ENCODE peak calls at places on chromosomes 7 and 10, in four cellular contexts. V is CD8-positive, alpha-beta memory T cell; P is activated T-cell treated with anti-CD3 and anti-CD28 coated beads, Interleukin-2, amount 50 U/mL, for 4 hours; F is left lung. T is an unnamed sample.

GRCh38 chr7:106593028-106593417 is 67.9 kb downstream of the CCDC71L start:
- DNase-seq in V (no peak), P (no peak), F (no peak), T (no peak)

GRCh38 chr7:54345746-54346145 is 196.4 kb upstream of the VSTM2A start:
- DNase-seq in V (no peak), P (no peak), F (no peak), T (no peak)

GRCh38 chr10:95459446-95459845 is 101.7 kb downstream of the SORBS1 start:
- DNase-seq in V (no peak), P (no peak), F (no peak), T (no peak)

GRCh38 chr7:133354546-133355324 is 101.9 kb downstream of the EXOC4 start:
- DNase-seq in V (no peak), P (no peak), F (no peak), T (no peak)

GRCh38 chr10:69512901-69513300 is 60.3 kb downstream of the NEUROG3 start:
- DNase-seq in V (no peak), P (no peak), F (no peak), T (no peak)

GRCh38 chr7:136869006-136869961 is 832 bp downstream of the CHRM2 start:
- DNase-seq in V (no peak), P (no peak), F (peak), T (no peak)

GRCh38 chr7:141462958-141463357 is 88.3 kb upstream of the AGK start:
- DNase-seq in V (no peak), P (no peak), F (no peak), T (no peak)

GRCh38 chr10:110756886-110757285 is 112.8 kb downstream of the RBM20 start:
- DNase-seq in V (no peak), P (no peak), F (no peak), T (no peak)

GRCh38 chr7:109259151-109259550 is 689.5 kb downstream of the DNAJB9 start:
- DNase-seq in V (no peak), P (no peak), F (no peak), T (no peak)

GRCh38 chr7:158740013-158740656 is 35.5 kb upstream of the NCAPG2 start:
- DNase-seq in V (no peak), P (no peak), F (peak), T (no peak)

GRCh38 chr10:84204122-84204521 is 9.8 kb downstream of the CDHR1 start:
- DNase-seq in V (no peak), P (no peak), F (no peak), T (no peak)

GRCh38 chr10:111475720-111476119 is 398.9 kb downstream of the ADRA2A start:
- DNase-seq in V (no peak), P (no peak), F (no peak), T (no peak)

GRCh38 chr7:149855368-149856305 is 17.5 kb downstream of the ZNF862 start:
- DNase-seq in V (no peak), P (no peak), F (no peak), T (no peak)

GRCh38 chr7:786472-787255 is 45.6 kb upstream of the SUN1 start:
- DNase-seq in V (peak), P (peak), F (peak), T (no peak)

GRCh38 chr7:120856621-120857352 is 1.2 kb downstream of the TSPAN12 start:
- DNase-seq in V (no peak), P (no peak), F (peak), T (no peak)

GRCh38 chr10:84715911-84716310 is 387.5 kb downstream of the CCSER2 start:
- DNase-seq in V (no peak), P (no peak), F (no peak), T (no peak)

GRCh38 chr7:158782638-158783490 is 46.4 kb downstream of the ESYT2 start:
- DNase-seq in V (no peak), P (no peak), F (no peak), T (peak)

GRCh38 chr7:136911362-136911761 is 42.9 kb downstream of the CHRM2 start:
- DNase-seq in V (no peak), P (no peak), F (no peak), T (no peak)

GRCh38 chr10:14293516-14293915 is 37.2 kb downstream of the FRMD4A start:
- DNase-seq in V (no peak), P (no peak), F (no peak), T (no peak)

GRCh38 chr10:112834661-112835060 is 115.4 kb upstream of the TCF7L2 start:
- DNase-seq in V (no peak), P (no peak), F (no peak), T (no peak)

GRCh38 chr7:7654964-7655363 is 14.4 kb downstream of the UMAD1 start:
- DNase-seq in V (no peak), P (no peak), F (no peak), T (no peak)

GRCh38 chr10:33094263-33095051 is 136.4 kb upstream of the ITGB1 start:
- DNase-seq in V (no peak), P (no peak), F (no peak), T (no peak)

GRCh38 chr10:17787087-17787942 is 21.8 kb upstream of the MRC1 start:
- DNase-seq in V (no peak), P (no peak), F (no peak), T (peak)

GRCh38 chr7:99679032-99679399 is 780 bp downstream of the CYP3A5 start:
- DNase-seq in V (no peak), P (no peak), F (no peak), T (no peak)

GRCh38 chr7:99308461-99309074 is 17.1 kb upstream of the ARPC1A start:
- DNase-seq in V (no peak), P (no peak), F (no peak), T (no peak)

GRCh38 chr10:20993387-20994170 is 96.5 kb upstream of the NEBL start:
- DNase-seq in V (no peak), P (no peak), F (no peak), T (no peak)

GRCh38 chr7:155590215-155591023 is 44.1 kb upstream of the CNPY1 start:
- DNase-seq in V (no peak), P (no peak), F (peak), T (no peak)

GRCh38 chr10:68870545-68871104 is 30.5 kb upstream of the DDX50 start:
- DNase-seq in V (no peak), P (no peak), F (no peak), T (no peak)

GRCh38 chr7:25012254-25012653 is 32.3 kb upstream of the OSBPL3 start:
- DNase-seq in V (no peak), P (no peak), F (no peak), T (no peak)

GRCh38 chr7:144834516-144835165 is 1.2 kb downstream of the TPK1 start:
- DNase-seq in V (no peak), P (no peak), F (no peak), T (no peak)

GRCh38 chr10:69685802-69686585 is 55.9 kb downstream of the FAM241B start:
- DNase-seq in V (no peak), P (no peak), F (no peak), T (no peak)